ENCODE peak calls at places on chromosomes 6 and 20, in nine cellular contexts. O is fibroblast of lung, H is left ventricle myocardium superior, C is stomach, F is HAP-1, M is fibroblast of villous mesenchyme, I is psoas muscle, D is T-helper 17 cell, W is pancreas. X is an unnamed sample.

GRCh38 chr6:134757911-134758361 is 192.0 kb downstream of the ALDH8A1 start:
- DNase-seq in O (no peak), H (no peak), C (no peak), F (no peak), M (peak), I (no peak), D (no peak), W (no peak), X (peak)

GRCh38 chr6:36858407-36858981 is 16.1 kb downstream of the PPIL1 start:
- DNase-seq in O (peak), H (peak), C (no peak), F (no peak), M (peak), I (peak), D (no peak), W (no peak), X (no peak)

GRCh38 chr6:170066679-170067078 is 224.2 kb downstream of the DLL1 start:
- DNase-seq in O (no peak), H (peak), C (no peak), F (no peak), M (no peak), I (no peak), D (no peak), W (no peak), X (no peak)

GRCh38 chr6:4413073-4413472 is 277.7 kb upstream of the ECI2 start:
- DNase-seq in O (peak), H (no peak), C (no peak), F (no peak), M (peak), I (no peak), D (no peak), W (no peak), X (peak)

GRCh38 chr6:148169701-148170100 is 172.9 kb upstream of the SASH1 start:
- DNase-seq in O (no peak), H (no peak), C (no peak), F (no peak), M (no peak), I (no peak), D (no peak), W (no peak), X (no peak)

GRCh38 chr6:92538296-92538695 is 881.1 kb downstream of the EPHA7 start:
- DNase-seq in O (peak), H (no peak), C (no peak), F (no peak), M (peak), I (no peak), D (no peak), W (no peak), X (peak)

GRCh38 chr20:50138479-50139393 is 14.8 kb downstream of the PEDS1 start:
- DNase-seq in O (no peak), H (peak), C (no peak), F (no peak), M (no peak), I (peak), D (no peak), W (no peak), X (peak)

GRCh38 chr6:85436408-85436807 is 13.5 kb upstream of the NT5E start:
- DNase-seq in O (peak), H (no peak), C (no peak), F (no peak), M (peak), I (no peak), D (no peak), W (no peak), X (no peak)

GRCh38 chr6:80060774-80061173 is 45.7 kb upstream of the BCKDHB start:
- DNase-seq in O (no peak), H (no peak), C (no peak), F (no peak), M (no peak), I (no peak), D (no peak), W (no peak), X (no peak)

GRCh38 chr6:164749126-164749758 is 560.2 kb downstream of the C6orf118 start:
- DNase-seq in O (peak), H (peak), C (no peak), F (no peak), M (peak), I (no peak), D (no peak), W (no peak), X (peak)

GRCh38 chr6:3320238-3320637 is 61.5 kb downstream of the PSMG4 start:
- DNase-seq in O (no peak), H (no peak), C (peak), F (no peak), M (no peak), I (no peak), D (no peak), W (no peak), X (no peak)

GRCh38 chr6:12969933-12970332 is 253.4 kb downstream of the PHACTR1 start:
- DNase-seq in O (peak), H (no peak), C (no peak), F (no peak), M (no peak), I (no peak), D (no peak), W (no peak), X (no peak)

GRCh38 chr6:31004285-31004684 is 6.0 kb upstream of the MUC22 start:
- DNase-seq in O (peak), H (no peak), C (no peak), F (no peak), M (no peak), I (no peak), D (no peak), W (no peak), X (peak)

GRCh38 chr20:34215711-34216381 is 25.4 kb upstream of the ASIP start:
- DNase-seq in O (peak), H (peak), C (peak), F (peak), M (peak), I (peak), D (no peak), W (peak), X (peak)

GRCh38 chr6:166467436-166468000 is 84.8 kb upstream of the MPC1 start:
- DNase-seq in O (no peak), H (no peak), C (no peak), F (no peak), M (no peak), I (no peak), D (no peak), W (no peak), X (no peak)

GRCh38 chr20:916125-916799 is at the start of gene ANGPT4:
- DNase-seq in O (no peak), H (no peak), C (no peak), F (no peak), M (no peak), I (no peak), D (no peak), W (no peak), X (no peak)

GRCh38 chr6:57217270-57217669 is 4.8 kb downstream of the RAB23 start:
- DNase-seq in O (no peak), H (no peak), C (no peak), F (no peak), M (no peak), I (no peak), D (no peak), W (no peak), X (no peak)

GRCh38 chr20:10115021-10115420 is 80.2 kb downstream of the ANKEF1 start:
- DNase-seq in O (peak), H (no peak), C (no peak), F (no peak), M (peak), I (no peak), D (no peak), W (no peak), X (peak)

GRCh38 chr20:63696628-63697356 is at the start of gene TNFRSF6B:
- DNase-seq in O (no peak), H (peak), C (no peak), F (no peak), M (no peak), I (no peak), D (no peak), W (peak), X (peak)

GRCh38 chr6:25311251-25311910 is 32.2 kb downstream of the CARMIL1 start:
- DNase-seq in O (peak), H (no peak), C (no peak), F (no peak), M (peak), I (no peak), D (no peak), W (no peak), X (peak)

GRCh38 chr6:107488174-107488874 is 1.6 kb upstream of the SOBP start:
- DNase-seq in O (no peak), H (peak), C (no peak), F (no peak), M (peak), I (no peak), D (no peak), W (no peak), X (no peak)

GRCh38 chr6:146670161-146670560 is 71.4 kb downstream of the ADGB start:
- DNase-seq in O (peak), H (no peak), C (no peak), F (no peak), M (peak), I (no peak), D (no peak), W (no peak), X (no peak)

GRCh38 chr20:62782893-62783278 is 13.4 kb upstream of the MRGBP start:
- DNase-seq in O (no peak), H (peak), C (no peak), F (no peak), M (no peak), I (no peak), D (no peak), W (no peak), X (no peak)

GRCh38 chr6:148179786-148180185 is 162.9 kb upstream of the SASH1 start:
- DNase-seq in O (no peak), H (no peak), C (no peak), F (peak), M (peak), I (no peak), D (no peak), W (no peak), X (peak)

GRCh38 chr6:11480541-11480940 is 57.0 kb upstream of the TMEM170B start:
- DNase-seq in O (no peak), H (no peak), C (no peak), F (no peak), M (peak), I (no peak), D (no peak), W (no peak), X (no peak)

GRCh38 chr20:6693178-6693807 is 74.2 kb upstream of the BMP2 start:
- DNase-seq in O (no peak), H (no peak), C (peak), F (no peak), M (no peak), I (no peak), D (no peak), W (no peak), X (peak)

GRCh38 chr6:7728855-7729590 is 3.1 kb downstream of the BMP6 start:
- DNase-seq in O (no peak), H (no peak), C (no peak), F (no peak), M (no peak), I (no peak), D (no peak), W (no peak), X (no peak)

GRCh38 chr20:58471161-58471834 is 43.9 kb downstream of the APCDD1L start:
- DNase-seq in O (no peak), H (peak), C (no peak), F (no peak), M (no peak), I (no peak), D (no peak), W (no peak), X (no peak)

GRCh38 chr6:70547313-70547712 is 19.4 kb upstream of the SDHAF4 start:
- DNase-seq in O (peak), H (no peak), C (no peak), F (peak), M (peak), I (no peak), D (no peak), W (no peak), X (peak)

GRCh38 chr20:39016076-39016475 is 53.9 kb downstream of the DHX35 start:
- DNase-seq in O (no peak), H (no peak), C (no peak), F (no peak), M (no peak), I (no peak), D (no peak), W (no peak), X (peak)

GRCh38 chr6:147063469-147064031 is 140.7 kb upstream of the STXBP5 start:
- DNase-seq in O (peak), H (no peak), C (no peak), F (no peak), M (peak), I (no peak), D (no peak), W (no peak), X (peak)

GRCh38 chr6:111838749-111839484 is 34.3 kb downstream of the FYN start:
- DNase-seq in O (no peak), H (no peak), C (no peak), F (no peak), M (peak), I (no peak), D (no peak), W (no peak), X (no peak)